ENCODE peak calls at places on chromosome 10, in four cellular contexts. D is GM12878, Q is K562, A is HepG2. J is an unnamed sample.
A peak's percentile ranks its signal among the peaks of the same experiment; 100 is the strongest.

GRCh38 chr10:48274636-48275035 is at the start of gene FRMPD2:
- DNase-seq in Q (no peak), D (no peak), A (no peak), J (no peak)

GRCh38 chr10:5493698-5494097 is 5.7 kb downstream of the CALML5 start:
- DNase-seq in A (peak; percentile 50), Q (no peak), D (no peak), J (peak; percentile 33)

GRCh38 chr10:126240483-126240882 is 147.8 kb downstream of the ADAM12 start:
- DNase-seq in A (no peak), D (no peak), Q (no peak), J (no peak)

GRCh38 chr10:78758176-78758575 is 310.6 kb upstream of the ZMIZ1 start:
- DNase-seq in Q (no peak), A (no peak), D (no peak), J (no peak)

GRCh38 chr10:72274213-72274729 is 547 bp downstream of the DDIT4 start:
- DNase-seq in A (no peak), Q (peak; percentile 59), D (no peak), J (no peak)

GRCh38 chr10:69506834-69507643 is 55.8 kb downstream of the TSPAN15 start:
- DNase-seq in Q (no peak), A (no peak), D (no peak), J (peak; percentile 27)

GRCh38 chr10:15278786-15279185 is 92.3 kb downstream of the FAM171A1 start:
- DNase-seq in D (no peak), Q (no peak), A (no peak), J (no peak)

GRCh38 chr10:130188195-130189175 is 52.3 kb downstream of the GLRX3 start:
- DNase-seq in A (peak; percentile 3), Q (no peak), D (no peak), J (no peak)

GRCh38 chr10:128511284-128511683 is 385.1 kb upstream of the MKI67 start:
- DNase-seq in Q (no peak), D (no peak), A (no peak), J (no peak)

GRCh38 chr10:93030409-93030808 is 30.2 kb upstream of the CYP26C1 start:
- DNase-seq in Q (no peak), D (no peak), A (peak; percentile 20), J (peak; percentile 28)

GRCh38 chr10:89001428-89002072 is 11.0 kb downstream of the FAS start:
- DNase-seq in A (no peak), D (no peak), Q (no peak), J (no peak)

GRCh38 chr10:130470286-130470685 is 334.1 kb downstream of the GLRX3 start:
- DNase-seq in D (no peak), A (no peak), Q (no peak), J (no peak)

GRCh38 chr10:118725784-118726507 is 28.8 kb downstream of the CACUL1 start:
- DNase-seq in D (no peak), A (no peak), Q (no peak), J (no peak)

GRCh38 chr10:21529236-21529910 is 3.9 kb upstream of the SKIDA1 start:
- DNase-seq in Q (no peak), A (no peak), D (no peak), J (peak; percentile 35)

GRCh38 chr10:71736570-71737355 is 17.2 kb upstream of the C10orf105 start:
- DNase-seq in A (no peak), Q (no peak), D (no peak), J (no peak)

GRCh38 chr10:93465806-93466675 is 16.1 kb downstream of the MYOF start:
- DNase-seq in Q (no peak), D (no peak), A (peak; percentile 18), J (peak; percentile 95)

GRCh38 chr10:69439813-69440506 is 11.3 kb upstream of the TSPAN15 start:
- DNase-seq in A (peak; percentile 52), D (no peak), Q (peak; percentile 31), J (peak; percentile 59)

GRCh38 chr10:103847909-103848468 is 7.4 kb downstream of the SH3PXD2A start:
- DNase-seq in D (no peak), A (peak; percentile 21), Q (no peak), J (peak; percentile 59)

GRCh38 chr10:103849880-103850571 is 5.3 kb downstream of the SH3PXD2A start:
- DNase-seq in D (no peak), Q (no peak), A (no peak), J (no peak)

GRCh38 chr10:103849212-103849877 is 6.0 kb downstream of the SH3PXD2A start:
- DNase-seq in Q (no peak), A (no peak), D (no peak), J (no peak)

GRCh38 chr10:103845983-103846382 is 9.4 kb downstream of the SH3PXD2A start:
- DNase-seq in A (no peak), Q (no peak), D (no peak), J (no peak)

GRCh38 chr10:103847346-103847745 is 8.0 kb downstream of the SH3PXD2A start:
- DNase-seq in D (no peak), A (no peak), Q (no peak), J (no peak)
- TF ChIP-seq CHD4 in D (no peak), A (no peak), Q (no peak), J (no peak)

GRCh38 chr10:91624633-91625032 is 8.2 kb downstream of the PPP1R3C start:
- DNase-seq in D (no peak), Q (no peak), A (no peak), J (no peak)
- TF ChIP-seq CHD4 in D (no peak), Q (no peak), A (no peak), J (no peak)

GRCh38 chr10:121994429-121994881 is 5.5 kb downstream of the TACC2 start:
- DNase-seq in A (no peak), Q (no peak), D (no peak), J (no peak)
- TF ChIP-seq CHD4 in A (no peak), Q (no peak), D (no peak), J (no peak)

GRCh38 chr10:32693441-32693979 is 247.6 kb downstream of the CCDC7 start:
- DNase-seq in D (no peak), A (no peak), Q (no peak), J (no peak)

GRCh38 chr10:32687116-32687515 is 241.2 kb downstream of the CCDC7 start:
- DNase-seq in D (no peak), Q (no peak), A (no peak), J (no peak)

GRCh38 chr10:32687546-32687945 is 241.6 kb downstream of the CCDC7 start:
- DNase-seq in Q (no peak), A (no peak), D (no peak), J (no peak)

DNA sequence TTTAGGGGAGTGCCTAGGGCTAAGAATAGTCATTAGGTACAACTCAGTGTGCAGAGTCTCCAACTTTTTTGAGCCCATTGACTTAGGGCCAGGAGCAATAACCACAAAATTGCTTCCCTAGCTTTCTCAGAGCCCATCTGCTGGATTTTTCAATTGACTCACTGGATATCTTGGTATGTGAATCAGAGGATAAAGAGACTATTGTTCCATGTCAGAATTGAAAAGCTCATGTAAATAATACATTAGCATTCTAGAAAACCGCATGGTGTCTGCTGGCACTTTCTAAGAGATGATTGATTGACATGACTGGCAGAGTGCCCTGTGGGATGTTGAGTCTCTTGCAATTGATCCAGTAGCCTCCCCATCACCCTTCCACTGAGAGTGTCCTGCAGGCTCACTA is 246.2 kb downstream of the CCDC7 start:
- DNase-seq in Q (no peak), A (peak; percentile 12), D (no peak), J (no peak)
- TF ChIP-seq CHD4 in Q (no peak), A (no peak), D (no peak), J (no peak)

GRCh38 chr10:61399386-61399785 is 53.8 kb downstream of the TMEM26 start:
- DNase-seq in A (no peak), Q (no peak), D (no peak), J (no peak)
- TF ChIP-seq CHD4 in A (no peak), Q (no peak), D (no peak), J (no peak)

DNA sequence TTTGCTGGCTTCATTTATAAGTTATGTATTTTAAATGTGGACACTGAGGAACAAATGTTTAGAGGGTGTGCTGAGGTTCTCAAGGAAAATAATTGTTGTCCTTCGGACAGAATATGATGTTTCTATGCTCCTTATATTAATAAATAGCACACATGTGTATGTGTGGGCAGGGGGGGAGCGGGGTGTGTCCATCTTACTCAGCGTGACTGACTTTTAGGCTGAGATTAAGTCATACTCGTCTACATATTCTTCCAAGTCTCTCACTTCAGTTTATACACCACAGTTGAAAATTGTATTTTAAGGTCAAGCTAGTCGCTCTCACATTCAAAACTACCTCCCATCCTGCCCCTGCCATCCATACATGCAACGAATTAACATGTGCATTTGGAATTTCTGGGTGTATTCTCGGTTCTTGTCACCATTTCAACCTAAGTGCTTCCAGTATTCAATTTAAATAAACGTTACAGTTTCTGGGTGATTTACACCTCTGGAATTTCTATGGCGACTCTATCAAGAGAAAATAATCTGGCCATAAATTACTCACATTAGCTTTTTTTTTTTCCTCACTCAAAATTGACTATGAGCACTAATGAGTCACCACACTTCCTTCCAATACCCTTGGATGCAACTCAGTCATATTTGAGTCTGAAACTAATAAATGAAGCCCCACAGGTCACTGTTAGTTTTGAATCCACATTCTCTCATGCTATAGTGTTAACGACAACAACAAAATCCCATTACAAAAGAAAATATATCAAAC is 3.2 kb downstream of the PCDH15 start:
- DNase-seq in Q (no peak), A (no peak), D (no peak), J (no peak)
- TF ChIP-seq CHD4 in Q (no peak), A (no peak), D (no peak), J (no peak)

GRCh38 chr10:77355844-77356243 is 281.8 kb downstream of the KCNMA1 start:
- DNase-seq in Q (no peak), D (no peak), A (no peak), J (peak; percentile 67)
- TF ChIP-seq CHD4 in Q (no peak), D (no peak), A (no peak), J (no peak)

DNA sequence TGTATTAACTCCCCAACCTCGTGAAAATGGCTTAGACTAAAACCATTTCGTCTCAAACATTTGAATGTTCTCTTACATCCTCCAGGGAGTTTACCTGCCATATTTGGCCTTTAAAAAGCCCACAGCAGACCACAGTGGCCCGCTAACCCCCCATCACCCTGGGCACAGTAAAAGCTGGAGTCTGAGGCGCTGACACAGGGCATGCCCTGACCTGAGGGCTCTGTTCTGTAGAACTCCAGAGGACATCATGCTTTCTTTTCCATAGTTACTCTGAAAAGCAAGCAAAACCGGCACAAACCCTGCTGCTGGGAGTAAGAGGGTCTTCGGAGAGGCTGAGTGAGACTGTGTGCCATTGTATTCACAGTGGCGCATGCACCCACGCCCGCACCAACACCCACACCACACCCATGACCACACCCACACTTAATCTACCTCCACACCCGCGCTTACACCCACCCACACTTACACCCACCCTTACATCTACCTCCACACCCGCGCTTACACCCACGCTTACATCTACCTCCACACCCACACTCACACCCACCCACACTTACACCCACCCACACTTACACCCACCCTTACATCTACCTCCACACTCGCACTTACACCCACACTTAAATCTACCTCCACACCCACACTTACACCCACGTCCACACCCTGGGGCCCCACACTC is 32.1 kb downstream of the LRRC27 start:
- DNase-seq in A (peak; percentile 45), Q (no peak), D (peak; percentile 13), J (peak; percentile 46)
- TF ChIP-seq CHD4 in A (no peak), Q (no peak), D (no peak), J (no peak)

DNA sequence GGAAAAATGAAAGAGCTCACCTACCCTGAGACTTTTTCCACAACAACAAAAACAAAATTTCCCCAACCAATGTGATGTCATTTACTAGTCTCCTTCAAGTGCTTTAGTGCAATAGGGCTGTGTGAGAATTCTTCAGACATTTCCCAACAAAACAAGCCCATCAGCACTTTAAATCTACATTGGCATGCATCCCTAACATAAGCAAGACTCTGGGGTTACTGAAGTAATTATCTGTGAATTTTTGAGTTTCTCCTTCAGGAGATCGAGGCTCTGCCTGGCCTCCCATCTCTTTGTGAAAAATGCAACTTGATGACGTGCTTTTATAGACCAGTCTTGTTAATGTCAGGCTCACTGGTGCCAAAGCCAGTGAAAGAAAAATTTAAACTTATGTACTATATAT is 255.6 kb downstream of the GFRA1 start:
- DNase-seq in Q (no peak), A (no peak), D (no peak), J (no peak)
- TF ChIP-seq CHD4 in Q (no peak), A (no peak), D (no peak), J (no peak)

J was measured in A549.